ENCODE peak calls at places on chromosome 10, in nine cellular contexts. Z is body of pancreas, U is A549, Q is H1, A is retinal pigment epithelial cell, J is HFF-Myc, T is IMR-90, E is endothelial cell of umbilical vein, G is tibial nerve. W is an unnamed sample.
A peak's percentile ranks its signal among the peaks of the same experiment; 100 is the strongest.

GRCh38 chr10:44982114-44982460 is 3.5 kb upstream of the DEPP1 start:
- DNase-seq in Z (peak; percentile 32), E (peak; percentile 95), T (no peak), A (no peak), J (no peak), Q (no peak), G (no peak), U (no peak), W (no peak)

GRCh38 chr10:60430017-60430416 is 40.3 kb upstream of the ANK3 start:
- DNase-seq in J (no peak), Q (no peak), A (no peak), E (peak; percentile 73), T (peak; percentile 82), Z (no peak), G (no peak), U (no peak), W (peak; percentile 23)

GRCh38 chr10:82497451-82497850 is 622.5 kb downstream of the NRG3 start:
- DNase-seq in Q (no peak), J (no peak), A (peak; percentile 44), U (no peak), Z (no peak), G (no peak), T (no peak), E (peak; percentile 16), W (no peak)

GRCh38 chr10:5488272-5489161 is 10.9 kb downstream of the CALML5 start:
- DNase-seq in J (no peak), E (no peak), Z (peak; percentile 84), A (no peak), T (no peak), U (no peak), G (no peak), Q (no peak), W (peak; percentile 82)

GRCh38 chr10:69232736-69233135 is 12.6 kb downstream of the HKDC1 start:
- DNase-seq in Q (no peak), E (no peak), Z (no peak), G (no peak), J (no peak), A (no peak), U (no peak), T (no peak), W (no peak)

GRCh38 chr10:31004611-31005193 is 27.0 kb downstream of the ZNF438 start:
- DNase-seq in T (peak; percentile 90), U (peak; percentile 22), A (no peak), E (peak; percentile 97), G (no peak), Z (no peak), Q (no peak), J (peak; percentile 54), W (no peak)

GRCh38 chr10:30709700-30710358 is 80.3 kb upstream of the LYZL2 start:
- DNase-seq in A (no peak), U (no peak), J (no peak), Z (no peak), G (no peak), E (no peak), T (no peak), Q (no peak), W (no peak)

GRCh38 chr10:100728928-100729876 is 16.2 kb upstream of the PAX2 start:
- DNase-seq in E (no peak), Z (peak; percentile 58), J (no peak), A (no peak), Q (no peak), G (no peak), U (peak; percentile 93), T (peak; percentile 13), W (no peak)

GRCh38 chr10:73798087-73798486 is 12.7 kb downstream of the ZSWIM8 start:
- DNase-seq in A (no peak), Q (no peak), G (no peak), E (no peak), T (no peak), Z (no peak), U (no peak), J (no peak), W (no peak)

GRCh38 chr10:128859738-128860386 is 607.2 kb upstream of the MGMT start:
- DNase-seq in E (no peak), Z (peak; percentile 41), Q (no peak), J (no peak), T (no peak), U (peak; percentile 32), G (no peak), A (no peak), W (no peak)

GRCh38 chr10:56547163-56547562 is 186.1 kb upstream of the ZWINT start:
- DNase-seq in Z (peak; percentile 31), Q (no peak), A (no peak), T (no peak), J (no peak), U (no peak), G (no peak), E (no peak), W (no peak)

GRCh38 chr10:71258446-71259145 is 46.2 kb downstream of the UNC5B start:
- DNase-seq in Z (no peak), T (no peak), E (no peak), A (no peak), J (no peak), G (no peak), Q (no peak), U (no peak), W (no peak)

GRCh38 chr10:129332476-129332875 is 134.6 kb upstream of the MGMT start:
- DNase-seq in U (peak; percentile 13), Q (peak; percentile 50), J (no peak), T (peak; percentile 1), E (peak; percentile 62), A (no peak), G (no peak), Z (no peak), W (no peak)

GRCh38 chr10:116538461-116538860 is 7.3 kb upstream of the PNLIP start:
- DNase-seq in T (peak; percentile 7), E (no peak), Q (no peak), U (no peak), Z (no peak), J (no peak), A (peak; percentile 4), G (no peak), W (no peak)

GRCh38 chr10:126504761-126505112 is 116.5 kb upstream of the ADAM12 start:
- DNase-seq in T (no peak), U (no peak), Z (no peak), E (no peak), Q (no peak), A (no peak), J (no peak), G (no peak), W (no peak)

GRCh38 chr10:22617516-22617915 is 96.9 kb downstream of the PIP4K2A start:
- DNase-seq in Q (no peak), A (no peak), Z (no peak), T (no peak), E (no peak), G (no peak), J (no peak), U (no peak), W (no peak)

GRCh38 chr10:13827418-13827817 is 240.7 kb downstream of the PRPF18 start:
- DNase-seq in E (no peak), U (no peak), T (peak; percentile 48), G (no peak), J (no peak), Z (no peak), A (no peak), Q (no peak), W (no peak)
- H3K4me3 ChIP-seq in E (no peak overlapping the region), U (no peak overlapping the region), T (no peak overlapping the region), G (peak overlapping the region; percentile 32), J (no peak overlapping the region), Z (no peak overlapping the region), A (no peak overlapping the region), Q (no peak overlapping the region), W (peak overlapping the region; percentile 19)

GRCh38 chr10:89346264-89346971 is 18.6 kb downstream of the IFIT3 start:
- DNase-seq in E (peak; percentile 69), Q (no peak), J (no peak), A (no peak), U (peak; percentile 42), Z (no peak), T (peak; percentile 55), G (no peak), W (no peak)

GRCh38 chr10:89339860-89340259 is 12.1 kb downstream of the IFIT3 start:
- DNase-seq in J (no peak), E (no peak), Z (no peak), U (no peak), A (no peak), T (no peak), G (no peak), Q (no peak), W (no peak)

GRCh38 chr10:89341136-89341535 is 13.3 kb downstream of the IFIT3 start:
- DNase-seq in J (no peak), A (no peak), G (no peak), U (no peak), E (no peak), T (no peak), Z (no peak), Q (no peak), W (no peak)

GRCh38 chr10:89338717-89339116 is 10.9 kb downstream of the IFIT3 start:
- DNase-seq in G (no peak), T (no peak), A (no peak), U (no peak), Q (no peak), Z (no peak), J (no peak), E (no peak), W (no peak)

DNA sequence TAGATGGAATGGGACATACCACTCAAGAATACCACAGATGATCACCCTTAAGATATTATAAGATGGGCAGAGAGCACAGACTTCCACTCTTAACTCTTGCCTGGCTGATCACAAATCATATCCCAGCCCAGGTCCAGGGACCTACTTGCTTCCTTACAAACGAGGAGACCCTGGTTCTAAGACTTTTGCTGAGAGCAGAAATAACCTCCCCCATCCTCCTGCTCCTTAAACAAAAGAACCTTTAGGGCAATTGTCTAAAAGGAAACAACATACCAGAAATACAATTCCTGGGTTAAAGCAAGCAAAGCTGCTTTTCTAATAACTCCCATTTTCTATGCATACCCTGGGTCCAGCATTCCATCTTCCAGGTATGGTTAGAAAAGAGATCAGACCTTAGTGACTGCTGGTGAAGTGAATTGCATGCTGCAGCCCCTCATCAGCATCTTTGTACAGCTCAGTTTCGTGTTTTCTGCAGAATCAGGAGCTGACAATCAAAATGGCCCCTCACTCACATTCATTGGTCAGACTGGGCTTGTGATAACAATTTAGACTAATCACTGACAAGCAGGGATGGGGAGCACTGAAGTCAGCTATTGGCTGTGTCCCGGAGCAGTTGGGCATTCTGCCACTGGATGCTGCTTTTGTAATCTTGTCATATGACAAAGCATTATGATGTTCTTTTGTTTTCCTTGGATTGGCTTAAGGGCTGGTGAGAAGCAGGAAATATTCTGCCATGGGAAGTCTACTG is 14.6 kb downstream of the IFIT3 start:
- DNase-seq in J (no peak), U (peak; percentile 81), Q (no peak), G (peak; percentile 78), T (peak; percentile 84), E (peak; percentile 90), A (no peak), Z (no peak), W (no peak)
- H3K4me3 ChIP-seq in J (no peak overlapping the region), U (peak overlapping the region; percentile 24), Q (no peak overlapping the region), G (no peak overlapping the region), T (no peak overlapping the region), E (no peak overlapping the region), A (peak overlapping the region; percentile 25), Z (no peak overlapping the region), W (no peak overlapping the region)

GRCh38 chr10:94002156-94002555 is 8.4 kb downstream of the PLCE1 start:
- DNase-seq in T (no peak), A (peak; percentile 90), G (no peak), J (no peak), Q (no peak), U (no peak), E (no peak), Z (no peak), W (no peak)
- H3K4me3 ChIP-seq in T (no peak overlapping the region), A (no peak overlapping the region), G (no peak overlapping the region), J (no peak overlapping the region), Q (no peak overlapping the region), U (no peak overlapping the region), E (no peak overlapping the region), Z (no peak overlapping the region), W (no peak overlapping the region)

GRCh38 chr10:62049815-62050626 is 148.5 kb downstream of the ARID5B start:
- DNase-seq in Q (no peak), G (no peak), E (peak; percentile 64), T (no peak), A (no peak), J (no peak), Z (no peak), U (no peak), W (no peak)
- H3K4me3 ChIP-seq in Q (peak overlapping the region; percentile 40), G (peak overlapping the region; percentile 66), E (peak overlapping the region; percentile 60), T (peak overlapping the region; percentile 62), A (peak overlapping the region; percentile 85), J (peak overlapping the region; percentile 69), Z (no peak overlapping the region), U (peak overlapping the region; percentile 37), W (peak overlapping the region; percentile 30)

W was measured in prostate gland.